ENCODE peak calls at places on chromosomes 7 and 10, in four cellular contexts. N is esophagus squamous epithelium, W is spleen, D is Peyer's patch. R is an unnamed sample.

GRCh38 chr10:52483587-52483986 is 169.5 kb downstream of the DKK1 start:
- DNase-seq in N (no peak), W (no peak), D (no peak), R (no peak)

GRCh38 chr10:70124918-70125317 is 7.7 kb downstream of the AIFM2 start:
- DNase-seq in N (no peak), W (no peak), D (no peak), R (no peak)

GRCh38 chr10:101901340-101901739 is 57.7 kb upstream of the KCNIP2 start:
- DNase-seq in N (no peak), W (peak), D (peak), R (peak)

GRCh38 chr10:6473901-6474370 is 106.1 kb downstream of the PRKCQ start:
- DNase-seq in N (no peak), W (no peak), D (no peak), R (no peak)

GRCh38 chr7:68155676-68156075 is 1159.0 kb downstream of the TYW1 start:
- DNase-seq in N (no peak), W (no peak), D (no peak), R (no peak)

GRCh38 chr7:133797818-133798485 is 329.2 kb upstream of the LRGUK start:
- DNase-seq in N (no peak), W (no peak), D (no peak), R (no peak)

GRCh38 chr10:49299816-49300139 is 808 bp downstream of the C10orf71 start:
- DNase-seq in N (no peak), W (no peak), D (peak), R (peak)

GRCh38 chr7:24381919-24382505 is 98.0 kb downstream of the NPY start:
- DNase-seq in N (no peak), W (no peak), D (no peak), R (peak)

GRCh38 chr10:29302499-29302898 is 13.6 kb downstream of the LYZL1 start:
- DNase-seq in N (no peak), W (no peak), D (no peak), R (no peak)

GRCh38 chr10:9010093-9010492 is 955.6 kb downstream of the GATA3 start:
- DNase-seq in N (no peak), W (no peak), D (no peak), R (no peak)

GRCh38 chr10:22365644-22366565 is 20.6 kb downstream of the SPAG6 start:
- DNase-seq in N (no peak), W (no peak), D (no peak), R (no peak)

GRCh38 chr10:123636598-123637325 is 29.4 kb upstream of the GPR26 start:
- DNase-seq in N (no peak), W (no peak), D (no peak), R (no peak)

GRCh38 chr7:137531671-137532070 is 188.1 kb upstream of the PTN start:
- DNase-seq in N (no peak), W (no peak), D (no peak), R (no peak)

GRCh38 chr10:129459762-129460539 is 7.1 kb upstream of the MGMT start:
- DNase-seq in N (no peak), W (no peak), D (no peak), R (no peak)

GRCh38 chr7:71484381-71484780 is 352.4 kb downstream of the GALNT17 start:
- DNase-seq in N (no peak), W (no peak), D (no peak), R (no peak)

GRCh38 chr7:26853788-26854393 is 10.5 kb downstream of the SKAP2 start:
- DNase-seq in N (no peak), W (no peak), D (no peak), R (no peak)

GRCh38 chr10:93074597-93075368 is 1.1 kb downstream of the CYP26A1 start:
- DNase-seq in N (no peak), W (no peak), D (no peak), R (no peak)

GRCh38 chr7:91446819-91447218 is 182.6 kb downstream of the FZD1 start:
- DNase-seq in N (no peak), W (no peak), D (no peak), R (no peak)

GRCh38 chr7:103811997-103812396 is 177.5 kb downstream of the RELN start:
- DNase-seq in N (no peak), W (no peak), D (no peak), R (no peak)

GRCh38 chr10:27072436-27073114 is 27.7 kb downstream of the ANKRD26 start:
- DNase-seq in N (no peak), W (no peak), D (no peak), R (no peak)

GRCh38 chr7:148398844-148399365 is 191.7 kb upstream of the C7orf33 start:
- DNase-seq in N (no peak), W (no peak), D (no peak), R (no peak)

GRCh38 chr10:32981760-32982159 is 23.7 kb upstream of the ITGB1 start:
- DNase-seq in N (no peak), W (peak), D (peak), R (no peak)
- TF ChIP-seq POLR2A in N (no peak), W (peak), D (peak), R (no peak)

DNA sequence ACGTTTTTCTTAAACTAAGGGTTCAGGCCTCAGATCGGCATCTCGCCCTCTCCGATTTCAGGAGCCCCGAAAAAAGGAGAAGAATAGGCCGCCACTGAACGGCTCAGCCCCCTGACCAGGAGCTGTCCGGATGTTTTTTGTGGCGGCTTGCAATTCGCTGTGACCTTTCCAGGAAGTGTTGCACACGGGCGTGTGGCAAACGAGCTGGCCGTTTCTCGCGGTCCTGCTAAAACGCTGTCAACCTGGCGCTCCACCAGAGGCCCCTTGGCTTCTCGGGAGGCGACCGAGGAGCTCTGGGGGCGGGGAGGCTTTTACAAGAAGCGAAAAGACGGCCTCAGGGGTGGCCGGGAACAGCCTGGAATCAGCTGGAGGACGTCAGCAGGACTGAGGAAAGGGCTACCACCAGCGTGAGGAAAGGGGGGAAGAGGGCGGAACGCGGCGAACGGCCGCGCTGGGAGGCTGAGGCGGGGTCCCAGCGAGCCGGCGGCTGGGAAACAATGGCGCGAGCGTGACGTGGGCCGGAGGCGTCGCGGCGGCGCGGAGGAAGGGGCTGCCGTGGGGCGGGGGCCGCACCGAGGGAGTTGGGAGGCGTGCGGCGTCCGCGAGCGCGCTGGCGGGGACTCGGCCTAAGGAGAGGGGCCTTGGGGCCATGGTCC is 493 bp downstream of the NT5C2 start:
- DNase-seq in N (no peak), W (peak), D (peak), R (peak)
- TF ChIP-seq POLR2A in N (no peak), W (peak), D (peak), R (peak)

GRCh38 chr10:112183329-112184051 is at the start of gene GPAM:
- DNase-seq in N (peak), W (peak), D (peak), R (peak)
- TF ChIP-seq POLR2A in N (no peak), W (peak), D (peak), R (peak)

DNA sequence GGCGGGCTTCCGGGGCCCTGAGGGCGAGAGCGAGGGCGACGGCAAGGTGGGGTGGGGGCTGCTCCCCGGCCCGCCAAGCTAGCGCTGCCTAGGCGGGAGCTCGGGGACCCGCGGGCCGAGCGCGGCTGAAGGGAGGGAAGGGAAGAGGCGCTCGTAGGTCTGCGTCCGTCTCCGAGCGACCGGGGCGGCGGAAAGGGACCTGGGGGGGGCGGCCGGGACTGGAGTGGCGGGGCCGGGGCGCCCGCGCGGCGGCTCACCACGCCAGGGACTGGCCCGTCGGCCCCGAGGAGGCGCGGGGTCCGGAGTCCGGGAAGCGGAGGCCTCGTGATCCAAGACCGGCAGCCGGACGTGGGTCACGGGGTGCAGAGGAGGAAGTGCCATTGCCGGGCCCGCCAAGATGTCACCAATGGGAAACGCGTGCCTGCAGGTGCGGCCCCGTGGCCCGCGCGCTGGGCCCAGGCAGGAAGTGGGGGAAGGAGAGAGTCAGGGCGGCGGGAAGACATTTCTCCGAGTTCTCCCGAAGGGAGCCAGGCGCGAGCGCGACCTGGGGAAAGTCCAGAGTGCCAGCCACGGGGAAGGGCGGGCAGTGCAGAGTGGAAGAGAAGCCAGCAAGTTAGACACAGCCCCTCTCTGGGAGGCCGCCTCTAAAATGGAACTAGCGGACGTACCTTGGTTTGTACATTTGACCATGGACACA is 11.9 kb downstream of the HNRNPF start:
- DNase-seq in N (peak), W (peak), D (peak), R (peak)
- TF ChIP-seq POLR2A in N (no peak), W (peak), D (peak), R (peak)

GRCh38 chr7:45889367-45890067 is 1.2 kb downstream of the IGFBP1 start:
- DNase-seq in N (no peak), W (no peak), D (no peak), R (no peak)

GRCh38 chr7:45888993-45889366 is 692 bp downstream of the IGFBP1 start:
- DNase-seq in N (no peak), W (no peak), D (no peak), R (no peak)

GRCh38 chr7:45886931-45887667 is 1.2 kb upstream of the IGFBP1 start:
- DNase-seq in N (no peak), W (no peak), D (no peak), R (no peak)

GRCh38 chr7:45890125-45890901 is 2.0 kb downstream of the IGFBP1 start:
- DNase-seq in N (no peak), W (no peak), D (no peak), R (no peak)

DNA sequence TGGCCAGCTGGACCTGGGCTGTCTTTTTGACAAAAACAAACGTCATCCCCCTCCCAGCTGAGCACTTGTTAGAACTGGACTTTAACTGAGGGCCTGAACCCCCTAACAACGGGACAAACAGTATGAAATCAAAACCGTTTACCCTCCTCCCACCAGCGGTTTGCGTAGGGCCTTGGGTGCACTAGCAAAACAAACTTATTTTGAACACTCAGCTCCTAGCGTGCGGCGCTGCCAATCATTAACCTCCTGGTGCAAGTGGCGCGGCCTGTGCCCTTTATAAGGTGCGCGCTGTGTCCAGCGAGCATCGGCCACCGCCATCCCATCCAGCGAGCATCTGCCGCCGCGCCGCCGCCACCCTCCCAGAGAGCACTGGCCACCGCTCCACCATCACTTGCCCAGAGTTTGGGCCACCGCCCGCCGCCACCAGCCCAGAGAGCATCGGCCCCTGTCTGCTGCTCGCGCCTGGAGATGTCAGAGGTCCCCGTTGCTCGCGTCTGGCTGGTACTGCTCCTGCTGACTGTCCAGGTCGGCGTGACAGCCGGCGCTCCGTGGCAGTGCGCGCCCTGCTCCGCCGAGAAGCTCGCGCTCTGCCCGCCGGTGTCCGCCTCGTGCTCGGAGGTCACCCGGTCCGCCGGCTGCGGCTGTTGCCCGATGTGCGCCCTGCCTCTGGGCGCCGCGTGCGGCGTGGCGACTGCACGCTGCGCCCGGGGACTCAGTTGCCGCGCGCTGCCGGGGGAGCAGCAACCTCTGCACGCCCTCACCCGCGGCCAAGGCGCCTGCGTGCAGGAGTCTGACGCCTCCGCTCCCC is at the start of gene IGFBP1:
- DNase-seq in N (no peak), W (no peak), D (no peak), R (no peak)
- TF ChIP-seq POLR2A in N (no peak), W (no peak), D (no peak), R (no peak)

GRCh38 chr7:112195717-112196116 is 10.5 kb downstream of the DOCK4 start:
- DNase-seq in N (no peak), W (no peak), D (no peak), R (no peak)

GRCh38 chr7:112190120-112190519 is 16.1 kb downstream of the DOCK4 start:
- DNase-seq in N (no peak), W (no peak), D (no peak), R (no peak)

GRCh38 chr7:112193915-112194502 is 12.2 kb downstream of the DOCK4 start:
- DNase-seq in N (no peak), W (no peak), D (no peak), R (no peak)

GRCh38 chr7:112188257-112188656 is 17.9 kb downstream of the DOCK4 start:
- DNase-seq in N (no peak), W (no peak), D (no peak), R (no peak)

DNA sequence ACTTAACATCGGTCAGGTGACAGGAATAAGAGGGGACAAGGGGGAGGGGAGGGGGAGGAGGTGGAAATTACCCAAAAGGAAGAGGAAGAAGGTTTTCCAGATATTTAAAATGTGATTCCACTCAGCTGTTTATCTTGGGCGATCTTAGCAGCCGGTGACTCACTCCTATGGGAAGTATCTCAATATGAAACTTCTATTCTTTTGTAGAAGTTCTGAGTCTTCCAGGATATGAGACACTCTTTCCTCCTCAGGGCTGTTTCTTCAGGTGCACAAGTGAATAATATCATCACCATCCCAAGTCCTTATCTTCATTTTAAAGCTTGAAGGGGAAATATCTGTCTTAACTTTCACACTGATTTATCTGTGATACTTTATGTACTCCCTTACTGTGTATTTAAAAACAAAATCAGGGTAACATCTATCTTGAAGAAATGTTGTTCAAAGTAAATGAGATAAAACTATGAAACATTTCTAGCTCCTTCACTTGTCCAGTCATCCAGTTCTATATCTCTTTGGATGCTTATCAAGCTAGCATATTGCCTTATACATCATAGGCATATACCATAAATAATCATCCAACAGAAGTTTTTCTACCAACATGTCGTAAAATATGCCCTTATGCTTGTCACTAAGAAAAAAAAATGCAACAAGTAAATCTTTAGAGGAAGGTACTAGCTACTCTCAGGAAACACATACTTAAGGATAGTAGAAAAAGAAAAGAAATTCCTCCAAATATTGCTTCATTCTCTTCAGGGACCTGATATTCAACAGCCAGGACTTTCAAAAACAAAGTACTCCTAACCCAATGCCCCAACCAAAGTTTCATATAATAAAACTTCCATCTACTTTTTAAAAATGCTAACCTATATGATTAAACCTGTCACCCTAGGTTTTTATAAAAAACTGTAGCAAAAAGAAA is 13.7 kb downstream of the DOCK4 start:
- DNase-seq in N (no peak), W (no peak), D (no peak), R (no peak)
- TF ChIP-seq POLR2A in N (no peak), W (no peak), D (no peak), R (no peak)

DNA sequence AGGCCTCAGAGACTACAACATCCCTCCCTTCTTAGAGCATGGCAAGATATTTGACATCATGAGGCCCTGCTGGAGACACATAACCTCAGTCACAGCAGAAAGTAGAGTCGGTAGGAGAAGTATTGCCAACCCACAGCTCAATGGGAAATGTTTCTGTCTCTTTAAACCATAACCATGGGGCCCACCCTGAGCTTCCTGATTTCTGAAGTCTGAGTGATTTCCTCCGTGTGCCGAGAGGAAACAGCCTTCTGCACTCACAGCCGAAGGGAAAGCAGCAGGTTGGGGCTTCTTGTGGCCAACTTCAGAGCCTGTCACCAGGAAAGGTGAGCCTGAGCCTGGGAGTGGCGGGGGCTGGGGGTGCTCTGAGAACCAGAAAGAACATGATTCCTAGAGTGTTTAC is at the start of gene GIMAP1:
- DNase-seq in N (no peak), W (peak), D (peak), R (no peak)
- TF ChIP-seq POLR2A in N (no peak), W (peak), D (peak), R (peak)